ENCODE peak calls at places on chromosome 20, in five cellular contexts. Z, Q, P, J and W are unnamed samples.

GRCh38 chr20:62117658-62118057 is 4.6 kb upstream of the LSM14B start:
- DNase-seq in Q (no peak), Z (no peak), P (no peak), J (no peak), W (no peak)

GRCh38 chr20:38935285-38935684 is 9.1 kb downstream of the FAM83D start:
- DNase-seq in Z (peak; percentile 27), J (peak; percentile 72), P (peak; percentile 10), Q (peak; percentile 28), W (no peak)

GRCh38 chr20:36030143-36030542 is 61.8 kb downstream of the CNBD2 start:
- DNase-seq in P (peak; percentile 26), Z (no peak), J (no peak), Q (no peak), W (no peak)

GRCh38 chr20:18496042-18496441 is 983 bp downstream of the RBBP9 start:
- DNase-seq in Q (no peak), P (no peak), Z (no peak), J (no peak), W (no peak)

GRCh38 chr20:59342017-59342957 is 41.9 kb downstream of the EDN3 start:
- DNase-seq in P (no peak), Q (no peak), Z (no peak), J (no peak), W (no peak)

GRCh38 chr20:19427480-19427879 is 215.0 kb downstream of the SLC24A3 start:
- DNase-seq in J (no peak), P (no peak), Q (no peak), Z (no peak), W (no peak)

GRCh38 chr20:19934792-19935491 is 82.2 kb upstream of the NAA20 start:
- DNase-seq in Q (no peak), P (no peak), J (no peak), Z (no peak), W (no peak)

GRCh38 chr20:856361-856775 is 22.9 kb downstream of the FAM110A start:
- DNase-seq in J (peak; percentile 93), P (peak; percentile 28), Q (peak; percentile 82), Z (peak; percentile 94), W (no peak)

GRCh38 chr20:21503345-21503744 is 10.5 kb downstream of the NKX2-2 start:
- DNase-seq in J (no peak), Q (no peak), P (no peak), Z (peak; percentile 27), W (peak; percentile 60)

GRCh38 chr20:32285621-32286334 is 8.3 kb downstream of the KIF3B start:
- DNase-seq in Z (no peak), P (peak; percentile 8), Q (peak; percentile 45), J (no peak), W (no peak)

GRCh38 chr20:48026981-48027592 is 241.8 kb upstream of the SULF2 start:
- DNase-seq in Q (no peak), J (no peak), Z (no peak), P (no peak), W (no peak)

GRCh38 chr20:62780204-62780603 is 16.1 kb upstream of the MRGBP start:
- DNase-seq in P (no peak), Z (no peak), J (no peak), Q (no peak), W (no peak)

GRCh38 chr20:9035129-9035528 is 33.8 kb upstream of the PLCB4 start:
- DNase-seq in P (peak; percentile 80), Q (peak; percentile 57), J (peak; percentile 67), Z (peak; percentile 86), W (no peak)

GRCh38 chr20:2374346-2375125 is 6.2 kb upstream of the TGM6 start:
- DNase-seq in Q (no peak), Z (no peak), P (no peak), J (no peak), W (no peak)

GRCh38 chr20:46520976-46521579 is 7.7 kb upstream of the ZNF334 start:
- DNase-seq in P (peak; percentile 39), Z (peak; percentile 52), Q (peak; percentile 75), J (peak; percentile 34), W (peak; percentile 45)

GRCh38 chr20:44901972-44902371 is 7.9 kb upstream of the PABPC1L start:
- DNase-seq in P (no peak), J (no peak), Q (peak; percentile 29), Z (no peak), W (no peak)

GRCh38 chr20:653110-653589 is at the start of gene SRXN1:
- DNase-seq in Z (peak; percentile 91), P (peak; percentile 85), Q (peak; percentile 98), J (peak; percentile 86), W (peak; percentile 96)

GRCh38 chr20:32387262-32387661 is 29.1 kb downstream of the ASXL1 start:
- DNase-seq in P (no peak), Z (no peak), Q (no peak), J (no peak), W (no peak)

GRCh38 chr20:16360668-16361067 is 212.6 kb downstream of the KIF16B start:
- DNase-seq in P (no peak), Z (no peak), J (no peak), Q (no peak), W (no peak)

GRCh38 chr20:38601216-38602184 is at the start of gene ARHGAP40:
- DNase-seq in Z (no peak), J (no peak), Q (peak; percentile 34), P (no peak), W (peak; percentile 38)

GRCh38 chr20:11168026-11168425 is 494.2 kb upstream of the JAG1 start:
- DNase-seq in J (no peak), Q (peak; percentile 22), P (no peak), Z (no peak), W (no peak)

GRCh38 chr20:40488401-40488800 is 200.6 kb downstream of the MAFB start:
- DNase-seq in Z (no peak), P (no peak), Q (peak; percentile 31), J (no peak), W (no peak)

GRCh38 chr20:1377984-1378742 is 14.7 kb downstream of the FKBP1A start:
- DNase-seq in Q (no peak), J (peak; percentile 72), P (no peak), Z (peak; percentile 53), W (no peak)

GRCh38 chr20:63011798-63012197 is 5.0 kb upstream of the BHLHE23 start:
- DNase-seq in P (no peak), J (no peak), Q (no peak), Z (peak; percentile 95), W (no peak)

GRCh38 chr20:22403860-22404608 is 180.3 kb downstream of the FOXA2 start:
- DNase-seq in Z (no peak), J (no peak), P (no peak), Q (no peak), W (no peak)

GRCh38 chr20:57375652-57376230 is 15.5 kb upstream of the RBM38 start:
- DNase-seq in J (no peak), Q (no peak), P (no peak), Z (no peak), W (no peak)

GRCh38 chr20:53743607-53744260 is 150.1 kb upstream of the ZNF217 start:
- DNase-seq in J (no peak), Z (no peak), P (no peak), Q (no peak), W (no peak)

GRCh38 chr20:25272223-25273000 is 24.5 kb downstream of the PYGB start:
- DNase-seq in J (no peak), Z (no peak), Q (peak; percentile 40), P (no peak), W (no peak)

GRCh38 chr20:19560876-19561480 is 197.1 kb upstream of the RIN2 start:
- DNase-seq in P (no peak), Z (no peak), J (no peak), Q (no peak), W (no peak)

GRCh38 chr20:47432251-47433210 is 69.2 kb upstream of the NCOA3 start:
- DNase-seq in Z (peak; percentile 82), J (no peak), Q (no peak), P (no peak), W (no peak)

GRCh38 chr20:56843817-56844216 is 214.7 kb downstream of the TFAP2C start:
- DNase-seq in Q (no peak), J (no peak), P (no peak), Z (no peak), W (no peak)

GRCh38 chr20:35199696-35200095 is 26.8 kb upstream of the MMP24 start:
- DNase-seq in Z (no peak), Q (no peak), P (no peak), J (no peak), W (no peak)

GRCh38 chr20:4502756-4503155 is 219.0 kb upstream of the PRND start:
- DNase-seq in Z (no peak), P (no peak), Q (no peak), J (no peak), W (no peak)

GRCh38 chr20:4283011-4283410 is 267.7 kb upstream of the RNF24 start:
- DNase-seq in J (no peak), Z (no peak), Q (peak; percentile 72), P (no peak), W (no peak)

GRCh38 chr20:53040678-53041674 is 68.8 kb downstream of the TSHZ2 start:
- DNase-seq in Q (peak; percentile 36), P (peak; percentile 56), Z (no peak), J (no peak), W (no peak)

GRCh38 chr20:21704408-21705385 is 767 bp upstream of the PAX1 start:
- DNase-seq in Z (no peak), Q (no peak), J (no peak), P (no peak), W (no peak)

GRCh38 chr20:34112600-34113061 is 588 bp upstream of the EIF2S2 start:
- DNase-seq in P (no peak), Z (peak; percentile 20), Q (peak; percentile 42), J (peak; percentile 84), W (peak; percentile 24)

GRCh38 chr20:3716195-3716834 is 3.9 kb upstream of the SIGLEC1 start:
- DNase-seq in P (peak; percentile 36), Z (peak; percentile 37), Q (peak; percentile 75), J (peak; percentile 59), W (no peak)